ENCODE peak calls at places on chromosomes 6 and 20, in ten cellular contexts. One of them, this sample, is unnamed.

GRCh38 chr6:144911322-144911721 is 626.2 kb downstream of the UTRN start:
- DNase-seq in pancreas: no peak
- DNase-seq in kidney: no peak
- DNase-seq in body of pancreas: no peak
- DNase-seq in GM23338: no peak
- DNase-seq in coronary artery: no peak
- DNase-seq in fibroblast of lung: no peak
- DNase-seq in neural progenitor cell: no peak
- DNase-seq in heart right ventricle: no peak
- DNase-seq in stomach: no peak
- DNase-seq in this sample: no peak

GRCh38 chr6:140846518-140847277 is 1286.0 kb upstream of the GJE1 start:
- DNase-seq in kidney: no peak
- DNase-seq in fibroblast of lung: peak; percentile 85
- DNase-seq in coronary artery: no peak
- DNase-seq in body of pancreas: no peak
- DNase-seq in heart right ventricle: no peak
- DNase-seq in neural progenitor cell: no peak
- DNase-seq in pancreas: no peak
- DNase-seq in GM23338: no peak
- DNase-seq in stomach: no peak
- DNase-seq in this sample: peak; percentile 73

GRCh38 chr20:37396520-37397075 is 50.7 kb downstream of the SRC start:
- DNase-seq in fibroblast of lung: no peak
- DNase-seq in pancreas: no peak
- DNase-seq in GM23338: peak; percentile 91
- DNase-seq in stomach: no peak
- DNase-seq in heart right ventricle: no peak
- DNase-seq in kidney: peak; percentile 53
- DNase-seq in coronary artery: no peak
- DNase-seq in neural progenitor cell: peak; percentile 96
- DNase-seq in body of pancreas: no peak
- DNase-seq in this sample: no peak

GRCh38 chr6:156807028-156807427 is 29.9 kb downstream of the ARID1B start:
- DNase-seq in heart right ventricle: no peak
- DNase-seq in body of pancreas: no peak
- DNase-seq in neural progenitor cell: no peak
- DNase-seq in pancreas: no peak
- DNase-seq in stomach: no peak
- DNase-seq in GM23338: peak; percentile 46
- DNase-seq in kidney: no peak
- DNase-seq in fibroblast of lung: no peak
- DNase-seq in coronary artery: no peak
- DNase-seq in this sample: no peak

GRCh38 chr6:17212541-17213371 is 68.4 kb upstream of the RBM24 start:
- DNase-seq in body of pancreas: no peak
- DNase-seq in neural progenitor cell: peak; percentile 86
- DNase-seq in GM23338: no peak
- DNase-seq in pancreas: no peak
- DNase-seq in fibroblast of lung: peak; percentile 42
- DNase-seq in stomach: no peak
- DNase-seq in heart right ventricle: peak; percentile 28
- DNase-seq in kidney: no peak
- DNase-seq in coronary artery: no peak
- DNase-seq in this sample: peak; percentile 19

GRCh38 chr6:135458051-135458450 is 39.5 kb downstream of the AHI1 start:
- DNase-seq in stomach: no peak
- DNase-seq in body of pancreas: no peak
- DNase-seq in neural progenitor cell: no peak
- DNase-seq in heart right ventricle: no peak
- DNase-seq in pancreas: no peak
- DNase-seq in GM23338: no peak
- DNase-seq in kidney: no peak
- DNase-seq in coronary artery: no peak
- DNase-seq in fibroblast of lung: no peak
- DNase-seq in this sample: peak; percentile 18

GRCh38 chr6:35309611-35310264 is 12.1 kb downstream of the DEF6 start:
- DNase-seq in neural progenitor cell: no peak
- DNase-seq in heart right ventricle: no peak
- DNase-seq in fibroblast of lung: no peak
- DNase-seq in body of pancreas: no peak
- DNase-seq in stomach: no peak
- DNase-seq in pancreas: no peak
- DNase-seq in coronary artery: peak; percentile 50
- DNase-seq in kidney: no peak
- DNase-seq in GM23338: no peak
- DNase-seq in this sample: no peak

GRCh38 chr6:17385660-17386059 is 7.7 kb upstream of the CAP2 start:
- DNase-seq in neural progenitor cell: no peak
- DNase-seq in stomach: no peak
- DNase-seq in body of pancreas: no peak
- DNase-seq in fibroblast of lung: peak; percentile 12
- DNase-seq in pancreas: no peak
- DNase-seq in kidney: no peak
- DNase-seq in heart right ventricle: no peak
- DNase-seq in GM23338: no peak
- DNase-seq in coronary artery: no peak
- DNase-seq in this sample: no peak

GRCh38 chr6:56804996-56805395 is 149.9 kb upstream of the BEND6 start:
- DNase-seq in neural progenitor cell: no peak
- DNase-seq in heart right ventricle: no peak
- DNase-seq in body of pancreas: no peak
- DNase-seq in fibroblast of lung: peak; percentile 55
- DNase-seq in pancreas: no peak
- DNase-seq in GM23338: no peak
- DNase-seq in kidney: no peak
- DNase-seq in coronary artery: no peak
- DNase-seq in stomach: no peak
- DNase-seq in this sample: peak; percentile 72

GRCh38 chr20:3716195-3716834 is 3.9 kb upstream of the SIGLEC1 start:
- DNase-seq in coronary artery: no peak
- DNase-seq in heart right ventricle: peak; percentile 48
- DNase-seq in body of pancreas: peak; percentile 38
- DNase-seq in stomach: no peak
- DNase-seq in pancreas: no peak
- DNase-seq in kidney: peak; percentile 75
- DNase-seq in fibroblast of lung: peak; percentile 55
- DNase-seq in neural progenitor cell: peak; percentile 76
- DNase-seq in GM23338: peak; percentile 84
- DNase-seq in this sample: peak; percentile 67

GRCh38 chr20:63125893-63126601 is 89.9 kb downstream of the YTHDF1 start:
- DNase-seq in stomach: no peak
- DNase-seq in body of pancreas: no peak
- DNase-seq in GM23338: no peak
- DNase-seq in kidney: no peak
- DNase-seq in coronary artery: peak; percentile 58
- DNase-seq in heart right ventricle: no peak
- DNase-seq in neural progenitor cell: no peak
- DNase-seq in pancreas: no peak
- DNase-seq in fibroblast of lung: no peak
- DNase-seq in this sample: no peak

GRCh38 chr6:87699576-87699975 is 2.5 kb downstream of the AKIRIN2 start:
- DNase-seq in GM23338: no peak
- DNase-seq in fibroblast of lung: no peak
- DNase-seq in body of pancreas: no peak
- DNase-seq in heart right ventricle: no peak
- DNase-seq in pancreas: no peak
- DNase-seq in stomach: no peak
- DNase-seq in neural progenitor cell: no peak
- DNase-seq in kidney: no peak
- DNase-seq in coronary artery: no peak
- DNase-seq in this sample: no peak

DNA sequence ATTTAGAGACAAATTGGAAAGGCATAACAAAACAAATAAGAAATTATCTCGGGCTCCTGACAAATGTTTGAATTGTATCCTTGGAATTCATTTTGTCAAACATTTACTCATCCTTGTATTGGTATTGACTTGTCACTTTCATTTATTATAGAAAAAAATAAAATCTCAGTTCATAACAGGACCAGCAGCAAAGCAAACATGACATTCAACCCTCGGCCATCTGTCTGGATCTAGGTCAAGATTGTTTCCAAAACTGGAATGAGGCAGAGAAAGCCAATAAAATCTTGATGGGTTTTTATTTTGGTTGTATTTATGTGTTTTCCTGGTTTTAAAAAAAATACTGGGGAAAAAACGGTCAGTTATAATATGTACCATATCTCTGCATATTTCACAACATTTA is 42.9 kb upstream of the FABP7 start:
- DNase-seq in coronary artery: no peak
- DNase-seq in fibroblast of lung: no peak
- DNase-seq in neural progenitor cell: no peak
- DNase-seq in stomach: no peak
- DNase-seq in body of pancreas: no peak
- DNase-seq in kidney: no peak
- DNase-seq in heart right ventricle: no peak
- DNase-seq in GM23338: no peak
- DNase-seq in pancreas: no peak
- DNase-seq in this sample: no peak
- TF ChIP-seq CTCF in coronary artery: no peak
- TF ChIP-seq CTCF in fibroblast of lung: no peak
- TF ChIP-seq CTCF in neural progenitor cell: no peak
- TF ChIP-seq CTCF in stomach: no peak
- TF ChIP-seq CTCF in body of pancreas: no peak
- TF ChIP-seq CTCF in kidney: no peak
- TF ChIP-seq CTCF in heart right ventricle: no peak
- TF ChIP-seq CTCF in GM23338: no peak
- TF ChIP-seq CTCF in pancreas: no peak
- TF ChIP-seq CTCF in this sample: no peak

GRCh38 chr6:43937236-43938177 is 167.5 kb downstream of the VEGFA start:
- DNase-seq in kidney: peak; percentile 47
- DNase-seq in coronary artery: peak; percentile 41
- DNase-seq in GM23338: no peak
- DNase-seq in neural progenitor cell: no peak
- DNase-seq in fibroblast of lung: no peak
- DNase-seq in stomach: peak; percentile 63
- DNase-seq in pancreas: peak; percentile 5
- DNase-seq in body of pancreas: no peak
- DNase-seq in heart right ventricle: no peak
- DNase-seq in this sample: no peak
- H3K4me3 ChIP-seq in kidney: no peak overlapping the region
- H3K4me3 ChIP-seq in coronary artery: no peak overlapping the region
- H3K4me3 ChIP-seq in GM23338: no peak overlapping the region
- H3K4me3 ChIP-seq in neural progenitor cell: no peak overlapping the region
- H3K4me3 ChIP-seq in fibroblast of lung: no peak overlapping the region
- H3K4me3 ChIP-seq in stomach: no peak overlapping the region
- H3K4me3 ChIP-seq in pancreas: no peak overlapping the region
- H3K4me3 ChIP-seq in body of pancreas: no peak overlapping the region
- H3K4me3 ChIP-seq in heart right ventricle: no peak overlapping the region
- H3K4me3 ChIP-seq in this sample: no peak overlapping the region

DNA sequence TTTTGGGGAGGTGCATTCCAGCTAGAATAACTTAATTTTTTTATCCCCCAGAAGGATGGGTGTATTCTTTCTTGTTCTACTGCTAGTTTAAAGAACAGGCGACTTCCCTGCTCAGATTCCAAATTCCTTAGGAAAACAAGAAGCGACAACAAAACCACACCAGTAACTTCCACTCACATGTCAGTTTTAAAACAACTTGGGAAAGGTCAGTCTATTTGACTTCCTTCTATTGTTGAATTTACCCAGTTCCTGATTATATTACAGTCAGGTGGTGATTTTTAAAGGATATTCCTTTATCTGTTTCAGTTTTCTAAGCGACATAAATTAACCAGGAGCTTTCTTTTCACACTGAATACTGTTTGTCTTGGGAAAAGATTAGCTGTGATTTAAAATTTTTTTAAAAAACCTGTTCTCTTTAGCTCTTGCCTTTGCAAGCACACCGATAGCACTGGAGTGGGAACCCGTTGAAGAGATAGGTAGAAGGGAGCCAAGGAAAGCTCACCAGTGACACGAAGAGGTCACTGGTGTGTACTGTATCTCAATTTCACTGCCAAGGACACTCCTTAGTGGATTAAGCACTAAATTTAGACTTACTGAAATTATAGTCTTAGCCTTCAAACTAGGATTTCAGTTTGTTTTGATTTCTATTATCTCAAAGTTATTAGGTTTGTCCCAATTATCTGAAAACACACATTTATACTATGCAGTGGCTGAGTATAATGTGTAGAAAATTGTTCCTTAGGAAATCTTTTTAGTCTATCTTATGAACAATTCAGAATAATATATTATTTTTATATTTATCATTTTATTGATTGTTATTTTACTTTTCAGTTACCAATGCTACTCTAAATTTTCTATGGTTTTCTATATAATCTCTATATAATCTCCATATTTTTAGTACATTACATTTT is 22.3 kb downstream of the MARCKS start:
- DNase-seq in heart right ventricle: no peak
- DNase-seq in GM23338: peak; percentile 80
- DNase-seq in pancreas: no peak
- DNase-seq in body of pancreas: peak; percentile 69
- DNase-seq in neural progenitor cell: peak; percentile 68
- DNase-seq in kidney: no peak
- DNase-seq in fibroblast of lung: peak; percentile 76
- DNase-seq in stomach: peak; percentile 54
- DNase-seq in coronary artery: no peak
- DNase-seq in this sample: peak; percentile 88
- TF ChIP-seq CTCF in heart right ventricle: peak; percentile 61
- TF ChIP-seq CTCF in GM23338: peak; percentile 93
- TF ChIP-seq CTCF in pancreas: peak; percentile 35
- TF ChIP-seq CTCF in body of pancreas: peak; percentile 92
- TF ChIP-seq CTCF in neural progenitor cell: peak; percentile 68
- TF ChIP-seq CTCF in kidney: peak; percentile 62
- TF ChIP-seq CTCF in fibroblast of lung: peak; percentile 68
- TF ChIP-seq CTCF in stomach: peak; percentile 52
- TF ChIP-seq CTCF in coronary artery: no peak
- TF ChIP-seq CTCF in this sample: peak; percentile 62

GRCh38 chr6:160391419-160392116 is 43.4 kb downstream of the SLC22A3 start:
- DNase-seq in fibroblast of lung: peak; percentile 80
- DNase-seq in coronary artery: no peak
- DNase-seq in heart right ventricle: no peak
- DNase-seq in pancreas: no peak
- DNase-seq in body of pancreas: peak; percentile 28
- DNase-seq in stomach: no peak
- DNase-seq in GM23338: no peak
- DNase-seq in kidney: no peak
- DNase-seq in neural progenitor cell: no peak
- DNase-seq in this sample: no peak
- H3K4me3 ChIP-seq in fibroblast of lung: no peak overlapping the region
- H3K4me3 ChIP-seq in coronary artery: no peak overlapping the region
- H3K4me3 ChIP-seq in heart right ventricle: no peak overlapping the region
- H3K4me3 ChIP-seq in pancreas: no peak overlapping the region
- H3K4me3 ChIP-seq in body of pancreas: no peak overlapping the region
- H3K4me3 ChIP-seq in stomach: no peak overlapping the region
- H3K4me3 ChIP-seq in GM23338: no peak overlapping the region
- H3K4me3 ChIP-seq in kidney: no peak overlapping the region
- H3K4me3 ChIP-seq in neural progenitor cell: no peak overlapping the region
- H3K4me3 ChIP-seq in this sample: no peak overlapping the region